ENCODE peak calls at places on chromosomes 13 and 19, in four cellular contexts. A, K, I and N are unnamed samples.

GRCh38 chr13:25375727-25376358 is 4.1 kb downstream of the ATP8A2 start:
- DNase-seq in A (no peak), K (peak), I (peak), N (no peak)

GRCh38 chr19:41299046-41299754 is 10.8 kb upstream of the CCDC97 start:
- DNase-seq in A (no peak), K (no peak), I (peak), N (no peak)

GRCh38 chr13:36606060-36606459 is 67.8 kb upstream of the SERTM1 start:
- DNase-seq in A (no peak), K (no peak), I (no peak), N (no peak)

GRCh38 chr13:113371061-113371460 is 7.1 kb upstream of the GRTP1 start:
- DNase-seq in A (peak), K (no peak), I (no peak), N (peak)

GRCh38 chr19:52670046-52670445 is 31.9 kb upstream of the ZNF83 start:
- DNase-seq in A (no peak), K (no peak), I (peak), N (no peak)

GRCh38 chr19:58579473-58580142 is 6.5 kb upstream of the MZF1 start:
- DNase-seq in A (no peak), K (no peak), I (no peak), N (no peak)

GRCh38 chr13:95573226-95573625 is 20.7 kb downstream of the CLDN10 start:
- DNase-seq in A (no peak), K (peak), I (no peak), N (no peak)

GRCh38 chr13:51620165-51620983 is 36.1 kb downstream of the WDFY2 start:
- DNase-seq in A (no peak), K (peak), I (no peak), N (no peak)

GRCh38 chr19:12837225-12837624 is 1.1 kb upstream of the MAST1 start:
- DNase-seq in A (no peak), K (no peak), I (no peak), N (no peak)

GRCh38 chr19:33459691-33460090 is 61.9 kb downstream of the PEPD start:
- DNase-seq in A (no peak), K (no peak), I (no peak), N (no peak)

GRCh38 chr13:100432611-100433010 is 156.0 kb downstream of the GGACT start:
- DNase-seq in A (no peak), K (no peak), I (no peak), N (no peak)

DNA sequence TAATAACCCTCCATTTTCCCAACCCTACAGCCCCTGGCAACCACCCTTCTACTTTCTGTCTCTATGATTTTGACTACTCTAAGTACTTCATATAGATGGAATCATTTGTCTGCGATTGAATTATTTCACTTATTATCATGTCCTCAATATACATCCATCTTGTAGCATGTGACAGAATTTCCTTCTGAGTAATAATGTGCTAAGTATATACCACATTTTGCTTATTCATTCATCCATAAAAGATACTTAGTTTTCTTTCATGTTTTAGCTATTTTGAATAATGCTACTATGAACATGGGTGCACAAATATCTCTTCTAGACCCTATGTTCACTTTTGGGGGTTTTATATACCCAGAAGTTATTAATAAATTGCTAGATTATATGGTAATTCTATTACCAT is 17.4 kb upstream of the NDFIP2 start:
- DNase-seq in A (no peak), K (no peak), I (no peak), N (no peak)
- TF ChIP-seq POLR2A in A (no peak), K (no peak), I (no peak), N (no peak)

DNA sequence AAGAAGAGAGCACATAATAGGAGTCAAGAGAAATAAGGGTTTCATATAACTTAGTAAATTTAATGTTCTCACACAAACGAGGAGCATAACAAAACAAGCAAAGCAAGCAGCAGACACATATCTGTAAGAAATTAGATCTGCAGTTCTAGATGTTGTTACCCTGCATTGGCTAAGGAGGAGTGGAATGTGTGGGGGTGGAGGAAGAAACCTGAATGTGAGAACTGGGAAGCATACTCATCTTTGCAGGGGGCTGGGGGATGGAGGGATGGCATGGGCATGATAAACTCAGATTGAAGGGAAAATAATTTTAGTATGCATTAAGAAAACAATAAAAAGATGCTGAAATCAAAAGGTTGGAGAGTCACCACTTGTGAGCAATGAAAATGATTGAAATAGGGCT is 255.0 kb downstream of the LIG4 start:
- DNase-seq in A (no peak), K (no peak), I (no peak), N (no peak)
- TF ChIP-seq POLR2AphosphoS5 in A (no peak), K (no peak), I (no peak), N (no peak)

GRCh38 chr13:40059540-40060232 is 404.2 kb downstream of the COG6 start:
- DNase-seq in A (no peak), K (no peak), I (no peak), N (no peak)

GRCh38 chr13:40057228-40057627 is 401.8 kb downstream of the COG6 start:
- DNase-seq in A (no peak), K (no peak), I (no peak), N (no peak)

GRCh38 chr13:40060318-40061007 is 405.0 kb downstream of the COG6 start:
- DNase-seq in A (no peak), K (no peak), I (no peak), N (peak)

GRCh38 chr13:40061466-40062450 is 406.3 kb downstream of the COG6 start:
- DNase-seq in A (no peak), K (no peak), I (no peak), N (no peak)

GRCh38 chr13:40058757-40059236 is 403.3 kb downstream of the COG6 start:
- DNase-seq in A (no peak), K (no peak), I (no peak), N (no peak)
- TF ChIP-seq POLR2A in A (no peak), K (no peak), I (no peak), N (no peak)

DNA sequence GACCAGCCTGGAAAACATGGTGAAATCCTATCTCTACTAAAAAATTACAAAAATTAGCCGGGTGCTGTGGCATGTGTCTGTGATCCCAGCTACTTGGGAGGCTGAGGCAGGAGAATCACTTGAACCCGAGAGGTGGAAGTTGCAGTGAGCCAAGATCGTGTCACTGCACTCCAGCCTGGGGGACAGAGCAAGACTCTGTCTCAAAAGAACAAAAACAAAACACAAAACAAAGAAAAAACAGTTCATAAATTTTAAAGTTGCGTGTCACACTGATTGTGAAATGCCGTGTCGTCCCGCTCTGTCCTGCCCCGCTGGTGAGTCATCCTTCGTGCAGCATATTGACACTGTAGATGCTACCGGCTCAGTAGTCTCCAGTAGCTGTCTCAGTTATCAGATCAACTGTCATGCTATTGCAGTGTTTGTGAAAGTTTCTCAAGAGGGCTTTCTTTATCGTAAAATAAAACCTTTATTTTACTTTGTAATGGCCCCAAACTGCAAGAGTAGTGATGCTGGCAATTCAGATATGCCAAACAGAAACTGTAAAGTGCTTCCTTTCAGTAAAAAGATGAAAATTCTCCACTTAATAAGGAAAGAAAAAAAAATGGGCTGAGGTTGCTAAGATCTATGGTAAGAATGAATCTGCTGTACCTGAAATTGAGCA is 36.4 kb upstream of the IGFL1 start:
- DNase-seq in A (no peak), K (no peak), I (no peak), N (no peak)
- TF ChIP-seq POLR2AphosphoS5 in A (peak), K (no peak), I (no peak), N (no peak)

GRCh38 chr19:4067396-4068057 is 828 bp upstream of the ZBTB7A start:
- DNase-seq in A (peak), K (peak), I (no peak), N (no peak)
- TF ChIP-seq POLR2A in A (no peak), K (peak), I (peak), N (no peak)

DNA sequence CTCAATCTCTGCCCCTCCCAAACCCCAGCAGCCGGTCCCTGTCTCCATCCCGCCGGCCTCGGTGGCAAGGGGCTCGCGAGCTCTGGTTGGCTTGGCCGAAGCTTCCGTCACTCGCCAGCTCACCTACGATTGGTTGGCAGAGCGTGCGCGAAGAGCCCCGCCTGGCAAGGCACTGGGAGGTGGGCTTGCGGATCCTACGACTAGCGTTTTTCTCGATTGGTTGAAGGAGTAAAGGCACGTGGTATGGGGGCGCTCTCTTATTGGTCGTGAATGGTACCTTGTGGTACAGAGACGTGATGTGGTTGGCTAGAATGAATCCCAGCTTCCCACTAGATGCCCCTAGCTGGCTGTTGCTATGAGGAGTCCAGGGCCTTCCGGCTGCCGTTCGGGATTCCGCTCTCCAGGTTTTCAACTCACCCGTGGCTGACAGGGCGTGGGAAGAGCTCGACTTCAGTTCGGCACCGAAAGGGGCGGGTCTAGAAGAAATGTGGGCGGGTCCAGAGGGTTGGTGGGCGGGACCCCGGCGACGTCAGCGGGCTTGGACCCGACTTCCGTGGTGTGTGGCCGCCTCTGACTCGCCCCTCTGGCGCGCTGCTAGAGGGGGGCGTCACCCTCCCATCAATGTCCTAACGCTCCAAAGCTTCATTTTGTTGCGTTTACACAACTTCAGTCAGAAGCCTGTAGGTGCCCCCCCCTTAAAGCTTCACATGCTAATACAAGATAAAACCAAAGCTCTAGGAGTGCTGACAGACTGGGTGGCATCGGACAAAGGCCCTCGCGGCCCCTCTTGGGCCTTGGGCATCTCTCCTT is 847 bp upstream of the RAP2A start:
- DNase-seq in A (peak), K (peak), I (peak), N (peak)
- TF ChIP-seq POLR2AphosphoS5 in A (peak), K (peak), I (peak), N (peak)

GRCh38 chr19:9818175-9818733 is 625 bp downstream of the FBXL12 start:
- DNase-seq in A (no peak), K (peak), I (no peak), N (no peak)

GRCh38 chr19:9818734-9819589 is at the start of gene FBXL12:
- DNase-seq in A (peak), K (peak), I (peak), N (peak)

GRCh38 chr19:9823816-9824215 is 3.9 kb upstream of the UBL5 start:
- DNase-seq in A (no peak), K (no peak), I (no peak), N (no peak)

GRCh38 chr19:9819590-9819898 is 665 bp upstream of the FBXL12 start:
- DNase-seq in A (no peak), K (no peak), I (no peak), N (no peak)
- TF ChIP-seq POLR2A in A (no peak), K (no peak), I (no peak), N (no peak)

DNA sequence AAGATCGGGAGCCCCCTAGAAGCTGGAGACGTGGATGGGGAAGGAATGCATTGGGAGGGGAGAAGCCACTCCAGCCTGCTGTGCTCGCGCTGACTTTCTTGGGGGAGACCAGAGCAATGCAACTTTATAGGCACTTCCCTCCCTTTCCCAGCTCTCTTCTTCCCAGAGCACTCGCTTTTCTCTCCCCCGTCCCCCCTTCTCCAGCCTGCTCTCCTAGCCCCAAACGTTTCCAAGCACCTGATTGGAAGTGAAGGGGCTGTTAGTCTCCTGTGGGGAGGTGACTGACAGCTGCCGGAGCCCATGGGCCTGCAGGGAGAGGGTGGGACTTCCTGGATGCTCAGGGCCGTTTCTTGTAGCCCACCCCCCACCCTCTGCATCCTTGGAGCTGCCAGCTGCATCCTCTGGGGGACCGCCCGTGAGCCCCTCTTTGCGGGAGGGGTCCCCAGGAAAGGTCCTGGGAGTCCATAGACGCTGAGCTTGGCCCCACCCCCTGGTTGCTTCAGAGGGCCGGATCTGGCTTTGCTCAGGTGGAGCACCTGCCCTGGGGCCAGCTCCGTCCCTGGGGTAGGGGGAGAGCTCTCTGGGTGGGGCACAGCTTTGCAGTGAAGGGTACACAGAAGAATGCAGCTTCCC is 2.5 kb downstream of the HDGFL2 start:
- DNase-seq in A (no peak), K (peak), I (no peak), N (no peak)
- TF ChIP-seq POLR2AphosphoS5 in A (no peak), K (peak), I (no peak), N (no peak)

DNA sequence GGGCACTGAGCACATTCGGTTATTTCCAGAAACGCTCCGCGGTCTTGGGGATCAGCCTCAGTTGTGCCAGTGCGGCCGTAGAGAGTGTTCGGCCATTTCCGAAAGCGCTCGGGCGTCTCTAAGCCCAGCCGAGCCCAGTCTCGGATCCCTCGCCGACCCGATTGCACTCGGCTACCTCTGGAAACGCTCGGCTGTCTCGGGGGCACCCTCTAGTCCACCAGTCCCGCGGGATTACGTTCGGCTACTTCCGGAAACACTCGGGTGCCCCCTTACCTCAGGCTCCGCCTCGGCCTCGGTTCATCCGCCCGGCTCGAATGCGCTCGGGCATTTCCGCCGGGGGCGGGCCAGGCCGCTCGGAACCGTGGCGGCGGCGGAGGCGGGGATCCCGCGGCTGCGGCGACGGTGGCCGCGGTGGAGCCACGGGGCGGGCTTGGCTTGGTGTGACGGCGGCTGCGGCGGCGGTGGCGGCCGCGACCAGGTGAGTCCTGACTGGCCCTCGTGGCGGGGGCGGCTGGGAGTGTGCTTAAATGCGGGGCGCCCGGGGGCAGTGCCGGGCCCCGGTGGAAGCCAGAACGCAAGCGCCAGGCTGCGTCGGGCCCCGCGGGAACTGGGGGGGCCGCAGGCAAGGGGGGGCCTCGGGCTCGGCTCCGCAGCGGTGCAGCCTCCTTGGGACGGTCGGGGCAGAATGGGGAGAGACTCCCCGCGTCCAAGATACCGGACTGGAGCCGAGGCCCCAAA is at the start of gene PIK3R2:
- DNase-seq in A (peak), K (peak), I (peak), N (peak)
- TF ChIP-seq POLR2A in A (peak), K (no peak), I (peak), N (no peak)

GRCh38 chr19:18478545-18479311 is 40.8 kb upstream of the ISYNA1 start:
- DNase-seq in A (no peak), K (no peak), I (peak), N (peak)
- TF ChIP-seq POLR2AphosphoS5 in A (peak), K (no peak), I (peak), N (peak)